ENCODE peak calls at places on chromosomes 5 and 9, in eight cellular contexts. One of them, this sample, is unnamed.

GRCh38 chr5:172531704-172532026 is 77.3 kb upstream of the SH3PXD2B start:
- DNase-seq in mesothelial cell of epicardium: no peak
- DNase-seq in PC-3: no peak
- DNase-seq in OCI-LY7: no peak
- DNase-seq in left ventricle myocardium inferior: no peak
- DNase-seq in bronchial epithelial cell: no peak
- DNase-seq in endothelial cell: no peak
- DNase-seq in fibroblast of pulmonary artery: no peak
- DNase-seq in this sample: no peak

GRCh38 chr5:122421379-122422081 is 109.5 kb downstream of the SNCAIP start:
- DNase-seq in mesothelial cell of epicardium: no peak
- DNase-seq in PC-3: no peak
- DNase-seq in OCI-LY7: no peak
- DNase-seq in left ventricle myocardium inferior: no peak
- DNase-seq in bronchial epithelial cell: no peak
- DNase-seq in endothelial cell: no peak
- DNase-seq in fibroblast of pulmonary artery: no peak
- DNase-seq in this sample: no peak

GRCh38 chr9:21728781-21729180 is 73.7 kb upstream of the MTAP start:
- DNase-seq in mesothelial cell of epicardium: no peak
- DNase-seq in PC-3: no peak
- DNase-seq in OCI-LY7: no peak
- DNase-seq in left ventricle myocardium inferior: no peak
- DNase-seq in bronchial epithelial cell: peak
- DNase-seq in endothelial cell: no peak
- DNase-seq in fibroblast of pulmonary artery: peak
- DNase-seq in this sample: no peak

GRCh38 chr5:63401434-63402046 is 560.7 kb downstream of the HTR1A start:
- DNase-seq in mesothelial cell of epicardium: peak
- DNase-seq in PC-3: peak
- DNase-seq in OCI-LY7: peak
- DNase-seq in left ventricle myocardium inferior: peak
- DNase-seq in bronchial epithelial cell: peak
- DNase-seq in endothelial cell: peak
- DNase-seq in fibroblast of pulmonary artery: peak
- DNase-seq in this sample: no peak

GRCh38 chr9:113005777-113006176 is 6.2 kb downstream of the ZNF883 start:
- DNase-seq in mesothelial cell of epicardium: no peak
- DNase-seq in PC-3: peak
- DNase-seq in OCI-LY7: no peak
- DNase-seq in left ventricle myocardium inferior: no peak
- DNase-seq in bronchial epithelial cell: peak
- DNase-seq in endothelial cell: no peak
- DNase-seq in fibroblast of pulmonary artery: no peak
- DNase-seq in this sample: no peak

GRCh38 chr5:175060264-175060663 is 335.9 kb downstream of the MSX2 start:
- DNase-seq in mesothelial cell of epicardium: no peak
- DNase-seq in PC-3: no peak
- DNase-seq in OCI-LY7: no peak
- DNase-seq in left ventricle myocardium inferior: no peak
- DNase-seq in bronchial epithelial cell: no peak
- DNase-seq in endothelial cell: no peak
- DNase-seq in fibroblast of pulmonary artery: no peak
- DNase-seq in this sample: no peak

GRCh38 chr9:122998448-122998847 is 35.0 kb upstream of the GPR21 start:
- DNase-seq in mesothelial cell of epicardium: no peak
- DNase-seq in PC-3: no peak
- DNase-seq in OCI-LY7: no peak
- DNase-seq in left ventricle myocardium inferior: no peak
- DNase-seq in bronchial epithelial cell: no peak
- DNase-seq in endothelial cell: no peak
- DNase-seq in fibroblast of pulmonary artery: no peak
- DNase-seq in this sample: no peak

GRCh38 chr9:25481377-25481776 is 196.9 kb downstream of the TUSC1 start:
- DNase-seq in mesothelial cell of epicardium: no peak
- DNase-seq in PC-3: no peak
- DNase-seq in OCI-LY7: no peak
- DNase-seq in left ventricle myocardium inferior: no peak
- DNase-seq in bronchial epithelial cell: no peak
- DNase-seq in endothelial cell: no peak
- DNase-seq in fibroblast of pulmonary artery: no peak
- DNase-seq in this sample: no peak

GRCh38 chr5:10233011-10233410 is 16.7 kb downstream of the ATPSCKMT start:
- DNase-seq in mesothelial cell of epicardium: no peak
- DNase-seq in PC-3: no peak
- DNase-seq in OCI-LY7: no peak
- DNase-seq in left ventricle myocardium inferior: no peak
- DNase-seq in bronchial epithelial cell: no peak
- DNase-seq in endothelial cell: no peak
- DNase-seq in fibroblast of pulmonary artery: no peak
- DNase-seq in this sample: no peak

GRCh38 chr5:56301041-56301440 is 67.9 kb upstream of the ANKRD55 start:
- DNase-seq in mesothelial cell of epicardium: no peak
- DNase-seq in PC-3: peak
- DNase-seq in OCI-LY7: no peak
- DNase-seq in left ventricle myocardium inferior: no peak
- DNase-seq in bronchial epithelial cell: peak
- DNase-seq in endothelial cell: no peak
- DNase-seq in fibroblast of pulmonary artery: peak
- DNase-seq in this sample: no peak

GRCh38 chr9:529721-530120 is 311.8 kb upstream of the DMRT1 start:
- DNase-seq in mesothelial cell of epicardium: no peak
- DNase-seq in PC-3: no peak
- DNase-seq in OCI-LY7: no peak
- DNase-seq in left ventricle myocardium inferior: no peak
- DNase-seq in bronchial epithelial cell: peak
- DNase-seq in endothelial cell: no peak
- DNase-seq in fibroblast of pulmonary artery: no peak
- DNase-seq in this sample: no peak

GRCh38 chr5:133332732-133333024 is 279.7 kb downstream of the FSTL4 start:
- DNase-seq in mesothelial cell of epicardium: no peak
- DNase-seq in PC-3: no peak
- DNase-seq in OCI-LY7: no peak
- DNase-seq in left ventricle myocardium inferior: no peak
- DNase-seq in bronchial epithelial cell: no peak
- DNase-seq in endothelial cell: no peak
- DNase-seq in fibroblast of pulmonary artery: no peak
- DNase-seq in this sample: no peak

GRCh38 chr9:106930477-106930876 is 67.5 kb downstream of the ZNF462 start:
- DNase-seq in mesothelial cell of epicardium: no peak
- DNase-seq in PC-3: no peak
- DNase-seq in OCI-LY7: no peak
- DNase-seq in left ventricle myocardium inferior: no peak
- DNase-seq in bronchial epithelial cell: no peak
- DNase-seq in endothelial cell: no peak
- DNase-seq in fibroblast of pulmonary artery: no peak
- DNase-seq in this sample: no peak

DNA sequence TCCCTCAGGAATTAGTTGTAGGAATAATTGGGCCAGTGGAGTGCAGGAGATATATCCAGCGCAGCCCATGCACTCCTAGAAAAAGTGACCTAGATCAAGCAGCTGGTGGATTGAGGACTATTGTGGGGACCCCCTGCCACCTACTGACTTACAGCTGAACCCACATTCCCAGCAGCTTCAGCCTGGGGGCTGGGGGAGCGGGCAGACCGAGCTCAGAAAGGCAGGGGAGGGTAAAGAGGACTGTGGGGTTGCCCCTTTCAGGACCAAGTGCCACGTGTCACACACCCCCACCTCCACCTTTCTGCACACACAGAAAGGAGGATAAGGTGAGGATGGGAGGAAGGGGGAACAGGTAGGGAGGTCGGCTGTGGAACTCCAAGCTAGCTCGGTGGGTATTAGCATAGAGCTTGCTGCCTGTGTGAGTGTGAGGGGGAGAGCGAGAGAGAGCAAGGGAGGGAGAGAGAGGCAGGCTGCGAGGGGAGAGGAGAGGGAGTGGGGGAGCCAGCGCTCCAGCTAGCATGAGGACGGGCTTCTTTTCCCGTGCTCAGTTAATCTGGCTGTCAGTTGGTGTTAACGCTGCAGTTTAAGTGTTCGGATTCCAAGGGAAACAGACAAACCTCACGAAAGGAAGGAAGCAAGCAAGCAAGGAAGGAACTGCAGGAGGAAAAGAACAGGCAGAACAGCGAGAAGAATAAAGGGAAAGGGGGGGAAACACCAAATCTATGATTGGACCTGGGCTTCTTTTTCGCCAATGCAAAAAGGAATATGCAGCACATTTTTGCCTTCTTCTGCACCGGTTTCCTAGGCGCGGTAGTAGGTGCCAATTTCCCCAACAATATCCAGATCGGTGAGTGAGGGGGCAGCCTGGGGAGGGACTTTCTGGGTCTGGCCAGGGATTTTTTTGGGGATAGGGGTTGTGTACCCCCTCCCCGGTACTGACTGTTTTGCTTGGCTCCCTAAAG is at the start of gene GRIA1:
- DNase-seq in mesothelial cell of epicardium: peak
- DNase-seq in PC-3: no peak
- DNase-seq in OCI-LY7: no peak
- DNase-seq in left ventricle myocardium inferior: no peak
- DNase-seq in bronchial epithelial cell: no peak
- DNase-seq in endothelial cell: peak
- DNase-seq in fibroblast of pulmonary artery: no peak
- DNase-seq in this sample: no peak
- TF ChIP-seq CTCF in mesothelial cell of epicardium: no peak
- TF ChIP-seq CTCF in PC-3: no peak
- TF ChIP-seq CTCF in OCI-LY7: no peak
- TF ChIP-seq CTCF in left ventricle myocardium inferior: no peak
- TF ChIP-seq CTCF in bronchial epithelial cell: no peak
- TF ChIP-seq CTCF in endothelial cell: no peak
- TF ChIP-seq CTCF in fibroblast of pulmonary artery: no peak
- TF ChIP-seq CTCF in this sample: no peak

DNA sequence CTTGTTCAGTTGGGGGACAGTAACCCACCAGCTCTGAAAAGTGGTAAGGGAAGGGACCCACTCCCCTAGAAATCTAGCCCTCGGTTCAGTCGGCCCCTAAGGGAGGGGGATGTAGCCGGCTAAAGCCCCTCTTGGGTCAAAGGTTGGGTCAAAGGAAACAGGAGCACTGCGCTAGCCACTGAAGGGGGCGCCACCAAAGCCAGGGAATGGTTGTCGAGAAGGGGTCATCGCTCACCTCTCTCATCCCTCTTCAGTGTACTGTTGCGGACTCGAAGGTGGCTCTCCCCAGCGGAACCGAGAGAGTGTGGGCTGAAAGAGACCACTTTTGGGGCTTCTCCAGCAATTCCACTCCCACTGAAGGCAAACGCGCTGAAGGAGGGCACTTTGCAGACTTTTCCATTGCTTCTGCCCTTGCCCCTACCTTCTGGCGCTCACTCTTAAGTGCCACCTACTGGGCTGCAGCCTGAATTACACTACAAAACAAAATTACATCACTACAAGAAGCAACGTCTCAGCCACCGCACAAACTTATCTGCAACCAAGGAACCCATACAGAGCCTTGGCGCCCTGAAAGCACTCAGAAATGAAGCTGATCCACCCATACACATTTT is 396.9 kb downstream of the PDE4D start:
- DNase-seq in mesothelial cell of epicardium: no peak
- DNase-seq in PC-3: peak
- DNase-seq in OCI-LY7: peak
- DNase-seq in left ventricle myocardium inferior: no peak
- DNase-seq in bronchial epithelial cell: no peak
- DNase-seq in endothelial cell: peak
- DNase-seq in fibroblast of pulmonary artery: peak
- DNase-seq in this sample: no peak
- TF ChIP-seq CTCF in mesothelial cell of epicardium: no peak
- TF ChIP-seq CTCF in PC-3: peak
- TF ChIP-seq CTCF in OCI-LY7: peak
- TF ChIP-seq CTCF in left ventricle myocardium inferior: peak
- TF ChIP-seq CTCF in bronchial epithelial cell: peak
- TF ChIP-seq CTCF in endothelial cell: peak
- TF ChIP-seq CTCF in fibroblast of pulmonary artery: peak
- TF ChIP-seq CTCF in this sample: no peak

GRCh38 chr5:92930057-92930456 is 651.0 kb downstream of the NR2F1-AS1 start:
- DNase-seq in mesothelial cell of epicardium: no peak
- DNase-seq in PC-3: no peak
- DNase-seq in OCI-LY7: no peak
- DNase-seq in left ventricle myocardium inferior: no peak
- DNase-seq in bronchial epithelial cell: no peak
- DNase-seq in endothelial cell: no peak
- DNase-seq in fibroblast of pulmonary artery: no peak
- DNase-seq in this sample: no peak

GRCh38 chr5:92922231-92922967 is 658.6 kb downstream of the NR2F1-AS1 start:
- DNase-seq in mesothelial cell of epicardium: no peak
- DNase-seq in PC-3: no peak
- DNase-seq in OCI-LY7: no peak
- DNase-seq in left ventricle myocardium inferior: no peak
- DNase-seq in bronchial epithelial cell: no peak
- DNase-seq in endothelial cell: no peak
- DNase-seq in fibroblast of pulmonary artery: no peak
- DNase-seq in this sample: no peak

GRCh38 chr5:92923885-92924284 is 657.1 kb downstream of the NR2F1-AS1 start:
- DNase-seq in mesothelial cell of epicardium: no peak
- DNase-seq in PC-3: no peak
- DNase-seq in OCI-LY7: no peak
- DNase-seq in left ventricle myocardium inferior: no peak
- DNase-seq in bronchial epithelial cell: no peak
- DNase-seq in endothelial cell: no peak
- DNase-seq in fibroblast of pulmonary artery: no peak
- DNase-seq in this sample: no peak

DNA sequence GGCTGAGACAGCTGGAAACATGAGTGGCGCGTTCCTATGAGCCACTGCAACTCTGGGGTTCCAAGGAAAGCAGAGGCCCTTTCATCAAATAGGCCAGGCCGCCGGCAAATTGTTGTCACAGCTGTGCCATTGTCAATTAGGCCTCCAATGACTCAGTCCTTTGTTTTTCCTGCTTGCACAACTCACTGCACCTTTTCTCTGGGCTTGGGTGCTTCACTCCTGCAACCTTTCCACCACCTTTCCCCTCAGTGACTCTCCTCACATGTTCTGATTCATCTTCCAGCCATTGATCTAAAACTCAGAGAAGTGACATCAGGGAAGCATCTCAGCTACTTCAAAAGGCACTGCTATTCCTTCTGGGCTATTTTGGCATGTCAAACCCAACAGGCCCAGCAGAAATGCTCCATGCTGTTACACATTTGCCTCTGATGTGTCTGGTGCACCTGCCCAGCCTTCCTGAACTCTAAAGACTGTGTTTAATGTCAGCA is 653.7 kb downstream of the NR2F1-AS1 start:
- DNase-seq in mesothelial cell of epicardium: no peak
- DNase-seq in PC-3: peak
- DNase-seq in OCI-LY7: no peak
- DNase-seq in left ventricle myocardium inferior: no peak
- DNase-seq in bronchial epithelial cell: peak
- DNase-seq in endothelial cell: no peak
- DNase-seq in fibroblast of pulmonary artery: no peak
- DNase-seq in this sample: no peak
- TF ChIP-seq CTCF in mesothelial cell of epicardium: no peak
- TF ChIP-seq CTCF in PC-3: no peak
- TF ChIP-seq CTCF in OCI-LY7: no peak
- TF ChIP-seq CTCF in left ventricle myocardium inferior: no peak
- TF ChIP-seq CTCF in bronchial epithelial cell: no peak
- TF ChIP-seq CTCF in endothelial cell: no peak
- TF ChIP-seq CTCF in fibroblast of pulmonary artery: no peak
- TF ChIP-seq CTCF in this sample: no peak

DNA sequence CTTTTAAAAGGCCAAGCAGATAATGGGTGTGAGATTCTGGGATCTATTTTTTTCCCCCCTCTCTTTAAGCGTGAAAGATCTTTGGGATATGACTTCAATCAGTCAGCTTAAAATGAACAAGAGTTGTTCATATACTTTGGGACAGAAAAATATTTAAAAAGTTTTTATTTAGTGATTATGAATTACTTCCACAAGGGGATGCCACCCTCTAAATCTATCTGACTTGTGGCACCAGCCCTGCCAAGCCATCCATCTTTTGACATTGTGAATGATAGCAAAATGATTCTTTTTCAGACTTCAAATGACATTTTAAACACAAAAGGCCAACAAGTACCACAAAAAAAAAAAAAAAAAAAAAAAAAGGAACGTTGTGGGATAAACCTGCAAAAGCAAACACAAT is 111.0 kb upstream of the HMHB1 start:
- DNase-seq in mesothelial cell of epicardium: no peak
- DNase-seq in PC-3: no peak
- DNase-seq in OCI-LY7: no peak
- DNase-seq in left ventricle myocardium inferior: no peak
- DNase-seq in bronchial epithelial cell: no peak
- DNase-seq in endothelial cell: no peak
- DNase-seq in fibroblast of pulmonary artery: no peak
- DNase-seq in this sample: no peak
- TF ChIP-seq CTCF in mesothelial cell of epicardium: no peak
- TF ChIP-seq CTCF in PC-3: peak
- TF ChIP-seq CTCF in OCI-LY7: no peak
- TF ChIP-seq CTCF in left ventricle myocardium inferior: peak
- TF ChIP-seq CTCF in bronchial epithelial cell: no peak
- TF ChIP-seq CTCF in endothelial cell: no peak
- TF ChIP-seq CTCF in fibroblast of pulmonary artery: no peak
- TF ChIP-seq CTCF in this sample: no peak